ENCODE peak calls at places on chromosome 19, in seven cellular contexts. X is astrocyte, D is fibroblast of lung, Z is PC-3, F is K562, W is keratinocyte, Y is mesendoderm. O is an unnamed sample.

GRCh38 chr19:55690769-55691545 is 15.9 kb downstream of the EPN1 start:
- DNase-seq in F (no peak), X (no peak), W (no peak), D (no peak), Z (no peak), Y (no peak), O (no peak)

GRCh38 chr19:21084343-21084742 is 2.3 kb downstream of the ZNF714 start:
- DNase-seq in X (peak; percentile 78), D (peak; percentile 83), Z (no peak), Y (peak; percentile 26), F (no peak), W (peak; percentile 25), O (no peak)

GRCh38 chr19:23716792-23717191 is 29.8 kb upstream of the ZNF675 start:
- DNase-seq in F (no peak), X (no peak), W (no peak), Z (peak; percentile 65), D (no peak), Y (no peak), O (no peak)

GRCh38 chr19:50933640-50934039 is 19.2 kb downstream of the KLK5 start:
- DNase-seq in W (peak; percentile 94), Y (no peak), Z (peak; percentile 96), D (peak; percentile 17), F (no peak), X (peak; percentile 6), O (no peak)

GRCh38 chr19:32881766-32882165 is 12.2 kb upstream of the SLC7A9 start:
- DNase-seq in D (no peak), Y (no peak), X (no peak), W (no peak), Z (no peak), F (no peak), O (no peak)

GRCh38 chr19:6267552-6268381 is 12.0 kb downstream of the MLLT1 start:
- DNase-seq in W (no peak), X (peak; percentile 54), F (no peak), Y (no peak), D (peak; percentile 59), Z (no peak), O (no peak)

GRCh38 chr19:13400296-13400695 is 106.0 kb downstream of the CACNA1A start:
- DNase-seq in Z (no peak), Y (no peak), D (no peak), X (no peak), W (no peak), F (no peak), O (no peak)

GRCh38 chr19:18865973-18866799 is 29.8 kb downstream of the CERS1 start:
- DNase-seq in D (peak; percentile 39), W (no peak), Y (peak; percentile 71), Z (peak; percentile 77), F (peak; percentile 91), X (no peak), O (no peak)

GRCh38 chr19:2230029-2230531 is 6.0 kb downstream of the PLEKHJ1 start:
- DNase-seq in F (no peak), D (no peak), Y (no peak), Z (no peak), X (no peak), W (no peak), O (no peak)
- H3K9ac ChIP-seq in F (no peak overlapping the region), D (no peak overlapping the region), Y (no peak overlapping the region), Z (no peak overlapping the region), X (no peak overlapping the region), W (no peak overlapping the region), O (no peak overlapping the region)

DNA sequence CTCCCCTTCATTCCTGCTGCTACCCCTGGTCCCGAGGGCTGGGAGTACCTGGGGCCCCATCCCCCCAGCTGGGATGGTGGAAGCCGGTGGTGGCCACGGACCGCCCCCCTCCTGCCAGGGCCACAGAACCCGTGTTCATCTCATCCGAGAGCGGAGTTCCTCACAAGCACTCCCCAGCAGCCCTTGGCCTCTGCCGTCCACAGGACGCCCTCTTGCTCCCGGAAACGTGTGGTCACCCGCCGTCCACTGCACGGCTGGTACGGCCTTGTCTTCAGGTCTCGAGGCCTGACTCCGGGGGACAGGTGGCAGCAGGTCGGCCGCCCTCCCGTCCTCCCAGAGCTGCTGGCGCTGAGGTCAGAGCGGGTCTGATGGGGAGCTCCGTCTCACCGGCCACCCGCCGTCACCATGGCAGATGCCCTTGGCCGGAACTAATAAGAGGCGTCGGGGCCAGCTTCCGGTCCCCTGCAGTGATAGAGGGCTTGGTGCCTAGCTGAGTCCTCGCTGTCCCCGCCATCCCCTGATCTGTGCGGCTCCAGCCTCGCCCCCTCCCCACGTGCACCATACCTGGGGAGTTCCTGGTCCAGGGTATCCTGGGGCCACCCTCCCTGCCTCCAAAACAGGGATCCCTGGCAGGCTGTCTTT is 16.5 kb upstream of the CSNK1G2 start:
- DNase-seq in W (no peak), F (no peak), Y (no peak), D (no peak), Z (no peak), X (no peak), O (no peak)
- H3K36me3 ChIP-seq in W (peaks cover 25% of the 10 kb centered on the region), F (peaks cover 47% of the 10 kb centered on the region), Y (peaks cover 6% of the 10 kb centered on the region), D (peaks cover 25% of the 10 kb centered on the region), Z (peaks cover 4% of the 10 kb centered on the region), X (peaks cover 3% of the 10 kb centered on the region), O (peaks cover 11% of the 10 kb centered on the region)

DNA sequence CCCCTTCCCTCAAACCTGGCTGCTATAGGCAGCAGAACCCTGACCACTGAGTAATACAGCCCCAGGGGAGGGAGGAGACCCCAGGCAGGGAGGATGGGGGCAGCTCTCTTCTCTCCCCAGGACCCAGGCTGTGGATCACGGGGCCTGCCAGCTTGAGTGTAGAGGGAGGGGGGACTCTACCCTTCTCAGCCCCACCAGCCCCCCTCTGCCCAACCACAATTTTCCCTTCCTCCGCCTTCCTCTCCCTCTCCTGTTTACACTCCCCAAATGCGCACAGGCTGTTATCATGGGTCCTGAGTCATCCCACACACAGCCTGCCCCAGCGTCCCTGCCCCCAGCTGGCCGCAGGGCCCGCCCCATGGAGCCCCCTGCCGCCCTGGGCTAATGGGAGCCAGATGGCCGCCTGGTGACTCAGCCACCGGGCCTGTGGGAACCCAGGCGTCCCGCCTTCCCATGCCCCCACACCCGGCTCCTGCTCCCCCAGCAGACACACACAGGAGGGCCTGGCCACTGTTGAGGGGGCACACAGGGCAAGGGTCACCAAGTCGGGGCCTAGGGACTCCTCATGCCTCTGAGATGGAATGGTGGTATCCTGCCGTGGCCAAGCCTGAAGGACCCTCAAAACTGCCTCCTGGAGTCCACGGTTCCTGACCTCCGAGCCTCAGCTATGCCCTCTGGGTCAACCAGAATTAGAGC is 13.6 kb downstream of the CCDC97 start:
- DNase-seq in Y (peak; percentile 90), X (peak; percentile 96), Z (peak; percentile 72), D (peak; percentile 98), W (no peak), F (peak; percentile 84), O (no peak)
- H3K9ac ChIP-seq in Y (peak overlapping the region; percentile 53), X (peak overlapping the region; percentile 95), Z (peak overlapping the region; percentile 79), D (peak overlapping the region; percentile 74), W (peak overlapping the region; percentile 24), F (peak overlapping the region; percentile 73), O (peak overlapping the region; percentile 26)

DNA sequence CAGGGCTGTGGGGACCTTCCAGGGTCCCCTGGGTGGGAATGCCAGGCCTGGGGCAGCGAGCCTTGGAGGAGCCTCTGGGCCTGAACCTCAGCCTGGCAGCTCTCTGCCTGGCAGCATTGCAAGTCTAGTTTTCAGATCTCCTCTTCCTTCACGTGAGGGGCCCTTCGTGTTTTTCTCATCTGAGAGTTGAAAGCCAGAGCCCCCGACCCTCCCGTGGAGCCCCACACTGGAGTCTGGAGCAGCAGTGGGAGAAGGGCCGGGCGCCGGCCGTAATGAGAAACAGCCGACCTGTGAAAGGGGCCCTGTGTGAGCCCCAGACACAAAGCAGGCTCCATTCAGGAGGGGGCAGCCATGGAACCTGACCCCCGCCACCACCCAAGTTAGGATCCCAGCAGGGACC is 19.3 kb downstream of the TMED1 start:
- DNase-seq in W (no peak), D (no peak), X (no peak), Z (no peak), Y (no peak), F (no peak), O (no peak)
- H3K36me3 ChIP-seq in W (peaks cover 8% of the 10 kb centered on the region), D (peaks cover 44% of the 10 kb centered on the region), X (peaks cover 13% of the 10 kb centered on the region), Z (peaks cover 22% of the 10 kb centered on the region), Y (no peaks in the 10 kb centered on the region), F (peaks cover 86% of the 10 kb centered on the region), O (peaks cover 33% of the 10 kb centered on the region)

GRCh38 chr19:17404621-17405249 is 695 bp downstream of the BST2 start:
- DNase-seq in Y (no peak), D (no peak), W (no peak), X (no peak), F (no peak), Z (no peak), O (no peak)

GRCh38 chr19:17406887-17407196 is 1.4 kb upstream of the BST2 start:
- DNase-seq in Z (no peak), Y (no peak), X (no peak), D (no peak), F (no peak), W (no peak), O (no peak)

GRCh38 chr19:17405250-17406038 is at the start of gene BST2:
- DNase-seq in F (peak; percentile 73), W (no peak), D (peak; percentile 57), Y (peak; percentile 52), X (peak; percentile 39), Z (no peak), O (no peak)

GRCh38 chr19:17404015-17404414 is 1.4 kb downstream of the BST2 start:
- DNase-seq in Z (no peak), D (no peak), F (peak; percentile 77), W (no peak), Y (no peak), X (no peak), O (no peak)

GRCh38 chr19:17406039-17406886 is 833 bp upstream of the BST2 start:
- DNase-seq in W (no peak), D (peak; percentile 71), F (peak; percentile 41), X (peak; percentile 59), Z (no peak), Y (no peak), O (no peak)
- H3K9ac ChIP-seq in W (no peak overlapping the region), D (no peak overlapping the region), F (peak overlapping the region; percentile 78), X (no peak overlapping the region), Z (no peak overlapping the region), Y (no peak overlapping the region), O (no peak overlapping the region)

DNA sequence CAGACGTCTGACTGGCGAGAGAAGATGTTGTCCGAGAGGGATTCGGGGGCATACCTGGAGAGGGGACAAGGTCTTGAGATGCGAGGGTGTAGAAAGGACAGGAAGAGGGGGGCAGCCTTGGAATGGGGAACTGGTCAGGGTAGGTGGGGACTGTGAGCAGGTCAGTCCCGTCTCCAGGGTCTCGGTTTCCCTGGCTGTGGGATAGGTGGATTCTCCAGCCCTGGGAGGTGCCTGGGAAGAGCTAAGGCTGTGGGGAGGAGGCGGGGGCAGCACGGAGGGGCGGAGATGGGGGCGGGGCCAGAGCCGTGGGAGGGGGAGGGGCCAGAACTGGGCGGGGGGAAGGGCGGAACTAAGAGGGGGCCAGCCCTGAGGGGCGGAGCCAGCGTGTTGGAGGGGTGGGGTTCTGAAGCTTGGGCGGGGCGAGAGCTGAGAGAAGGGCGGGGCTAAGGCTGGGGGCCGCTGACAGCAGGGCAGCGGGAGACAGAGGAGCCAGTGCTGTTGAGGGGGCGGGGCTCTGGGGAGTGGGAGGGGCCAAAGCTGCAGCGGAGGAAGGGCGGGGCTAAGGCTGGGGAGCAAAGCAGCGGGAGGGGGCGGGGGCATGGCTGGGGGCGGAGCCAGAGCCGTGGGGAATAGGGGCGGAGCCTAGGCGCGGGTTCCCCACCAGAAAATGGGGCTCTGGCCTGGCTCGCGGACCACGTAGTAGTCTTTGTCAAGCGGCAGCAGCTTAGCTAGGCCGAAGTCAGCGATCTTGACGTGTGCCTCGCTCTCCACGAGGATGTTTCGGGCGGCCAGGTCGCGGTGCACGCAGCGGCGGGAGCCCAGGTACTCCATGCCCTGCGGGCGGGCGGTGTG is 9.5 kb upstream of the INSL3 start:
- DNase-seq in D (peak; percentile 59), X (peak; percentile 27), Y (peak; percentile 94), Z (peak; percentile 94), F (peak; percentile 100), W (peak; percentile 91), O (no peak)
- H3K36me3 ChIP-seq in D (no peaks in the 10 kb centered on the region), X (no peaks in the 10 kb centered on the region), Y (no peaks in the 10 kb centered on the region), Z (no peaks in the 10 kb centered on the region), F (no peaks in the 10 kb centered on the region), W (no peaks in the 10 kb centered on the region), O (no peaks in the 10 kb centered on the region)